ENCODE peak calls at places on chromosomes 7 and 10, in five cellular contexts. J, H, Q, N and M are unnamed samples.

GRCh38 chr7:641269-641671 is 85.2 kb upstream of the DNAAF5 start:
- DNase-seq in J (no peak), H (no peak), Q (no peak), N (peak; percentile 15), M (no peak)

GRCh38 chr10:50623299-50624153 is at the start of gene SGMS1:
- DNase-seq in J (peak; percentile 48), H (peak; percentile 43), Q (peak; percentile 93), N (peak; percentile 92), M (peak; percentile 83)

GRCh38 chr10:87790185-87790584 is 27.8 kb downstream of the ATAD1 start:
- DNase-seq in J (no peak), H (no peak), Q (no peak), N (no peak), M (no peak)

GRCh38 chr10:86100581-86101061 is 266.0 kb downstream of the GRID1 start:
- DNase-seq in J (no peak), H (no peak), Q (no peak), N (peak; percentile 2), M (peak; percentile 56)

GRCh38 chr7:30468041-30468440 is 10.5 kb downstream of the NOD1 start:
- DNase-seq in J (no peak), H (no peak), Q (no peak), N (no peak), M (no peak)

GRCh38 chr7:12967322-12967721 is 279.9 kb downstream of the ARL4A start:
- DNase-seq in J (no peak), H (no peak), Q (no peak), N (no peak), M (no peak)

GRCh38 chr10:87931836-87932230 is 68.4 kb downstream of the PTEN start:
- DNase-seq in J (no peak), H (no peak), Q (no peak), N (no peak), M (no peak)

GRCh38 chr10:21249435-21249834 is 276.0 kb downstream of the SKIDA1 start:
- DNase-seq in J (no peak), H (no peak), Q (no peak), N (no peak), M (no peak)

GRCh38 chr10:3948843-3949242 is 163.8 kb upstream of the KLF6 start:
- DNase-seq in J (no peak), H (no peak), Q (no peak), N (peak; percentile 88), M (peak; percentile 67)

GRCh38 chr10:63478564-63478963 is 12.8 kb upstream of the JMJD1C start:
- DNase-seq in J (no peak), H (no peak), Q (no peak), N (no peak), M (no peak)

GRCh38 chr10:70191906-70192305 is 21.6 kb upstream of the SAR1A start:
- DNase-seq in J (peak; percentile 94), H (no peak), Q (no peak), N (peak; percentile 95), M (no peak)

GRCh38 chr7:39633563-39634550 is 10.5 kb downstream of the RALA start:
- DNase-seq in J (no peak), H (no peak), Q (no peak), N (no peak), M (no peak)

GRCh38 chr10:66322261-66322660 is 603.6 kb upstream of the LRRTM3 start:
- DNase-seq in J (no peak), H (no peak), Q (no peak), N (no peak), M (peak; percentile 17)

GRCh38 chr10:89235073-89235798 is 16.3 kb downstream of the LIPA start:
- DNase-seq in J (peak; percentile 52), H (peak; percentile 23), Q (peak; percentile 87), N (no peak), M (no peak)

GRCh38 chr10:98158576-98158975 is 24.1 kb downstream of the R3HCC1L start:
- DNase-seq in J (no peak), H (no peak), Q (no peak), N (no peak), M (no peak)

GRCh38 chr10:73414230-73414981 is 548 bp upstream of the ANXA7 start:
- DNase-seq in J (no peak), H (no peak), Q (no peak), N (peak; percentile 3), M (peak; percentile 39)

GRCh38 chr7:42661312-42661711 is 250.6 kb downstream of the C7orf25 start:
- DNase-seq in J (peak; percentile 69), H (no peak), Q (no peak), N (peak; percentile 8), M (no peak)

GRCh38 chr7:68425377-68425776 is 1172.9 kb upstream of the AUTS2 start:
- DNase-seq in J (no peak), H (no peak), Q (no peak), N (peak; percentile 8), M (peak; percentile 39)

GRCh38 chr7:100966542-100967291 is 2.6 kb upstream of the MUC12 start:
- DNase-seq in J (no peak), H (no peak), Q (peak; percentile 58), N (no peak), M (no peak)

GRCh38 chr7:3267928-3268690 is 32.9 kb upstream of the SDK1 start:
- DNase-seq in J (no peak), H (no peak), Q (no peak), N (peak; percentile 95), M (no peak)

GRCh38 chr10:58661336-58661735 is 148.7 kb downstream of the BICC1 start:
- DNase-seq in J (no peak), H (no peak), Q (no peak), N (peak; percentile 66), M (no peak)

GRCh38 chr7:156222151-156222550 is 409.9 kb upstream of the SHH start:
- DNase-seq in J (no peak), H (no peak), Q (no peak), N (no peak), M (no peak)

GRCh38 chr7:75849573-75849972 is 29.3 kb upstream of the RHBDD2 start:
- DNase-seq in J (no peak), H (no peak), Q (no peak), N (no peak), M (peak; percentile 13)

GRCh38 chr7:158957921-158958471 is 101.6 kb downstream of the DYNC2I1 start:
- DNase-seq in J (no peak), H (no peak), Q (no peak), N (no peak), M (peak; percentile 90)
- H3K4me3 ChIP-seq in J (no peak overlapping the region), H (no peak overlapping the region), Q (no peak overlapping the region), N (no peak overlapping the region), M (peak overlapping the region; percentile 38)

GRCh38 chr7:29145553-29146081 is 720 bp downstream of the CPVL start:
- DNase-seq in J (no peak), H (no peak), Q (no peak), N (no peak), M (no peak)
- H3K4me3 ChIP-seq in J (no peak overlapping the region), H (peak overlapping the region; percentile 74), Q (peak overlapping the region; percentile 71), N (no peak overlapping the region), M (no peak overlapping the region)

GRCh38 chr10:91627344-91628102 is 5.3 kb downstream of the PPP1R3C start:
- DNase-seq in J (no peak), H (no peak), Q (no peak), N (no peak), M (no peak)
- H3K4me3 ChIP-seq in J (no peak overlapping the region), H (no peak overlapping the region), Q (peak overlapping the region; percentile 70), N (no peak overlapping the region), M (no peak overlapping the region)

GRCh38 chr10:969473-970150 is 18.6 kb upstream of the GTPBP4 start:
- DNase-seq in J (no peak), H (no peak), Q (no peak), N (no peak), M (no peak)
- H3K4me3 ChIP-seq in J (no peak overlapping the region), H (no peak overlapping the region), Q (no peak overlapping the region), N (no peak overlapping the region), M (no peak overlapping the region)

DNA sequence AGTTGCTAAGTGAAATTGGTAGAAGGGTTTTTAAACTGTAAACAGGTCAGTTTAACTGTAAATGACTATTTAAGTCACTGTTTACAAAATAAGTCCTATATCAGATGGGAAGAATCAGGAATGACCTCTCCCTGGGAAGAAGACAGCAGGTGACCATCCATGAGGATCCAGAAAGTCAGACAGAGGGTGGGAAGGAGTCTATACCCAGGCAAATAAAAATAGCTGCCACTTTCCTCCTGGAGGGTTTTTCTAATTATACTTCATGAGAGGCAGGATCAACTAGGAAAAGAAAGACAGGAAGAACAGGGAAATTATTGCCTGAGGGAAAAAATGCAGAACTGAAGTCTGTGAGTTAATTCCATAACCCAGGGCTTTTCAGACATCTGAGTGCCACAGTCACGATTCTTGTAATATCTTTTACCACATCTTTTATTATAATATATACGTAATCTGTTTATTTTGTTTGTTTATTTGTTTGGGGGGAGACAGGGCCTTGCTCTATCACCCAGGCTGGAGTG is 7.0 kb downstream of the DNTT start:
- DNase-seq in J (no peak), H (no peak), Q (no peak), N (no peak), M (no peak)
- H3K4me3 ChIP-seq in J (no peak overlapping the region), H (no peak overlapping the region), Q (no peak overlapping the region), N (no peak overlapping the region), M (no peak overlapping the region)

DNA sequence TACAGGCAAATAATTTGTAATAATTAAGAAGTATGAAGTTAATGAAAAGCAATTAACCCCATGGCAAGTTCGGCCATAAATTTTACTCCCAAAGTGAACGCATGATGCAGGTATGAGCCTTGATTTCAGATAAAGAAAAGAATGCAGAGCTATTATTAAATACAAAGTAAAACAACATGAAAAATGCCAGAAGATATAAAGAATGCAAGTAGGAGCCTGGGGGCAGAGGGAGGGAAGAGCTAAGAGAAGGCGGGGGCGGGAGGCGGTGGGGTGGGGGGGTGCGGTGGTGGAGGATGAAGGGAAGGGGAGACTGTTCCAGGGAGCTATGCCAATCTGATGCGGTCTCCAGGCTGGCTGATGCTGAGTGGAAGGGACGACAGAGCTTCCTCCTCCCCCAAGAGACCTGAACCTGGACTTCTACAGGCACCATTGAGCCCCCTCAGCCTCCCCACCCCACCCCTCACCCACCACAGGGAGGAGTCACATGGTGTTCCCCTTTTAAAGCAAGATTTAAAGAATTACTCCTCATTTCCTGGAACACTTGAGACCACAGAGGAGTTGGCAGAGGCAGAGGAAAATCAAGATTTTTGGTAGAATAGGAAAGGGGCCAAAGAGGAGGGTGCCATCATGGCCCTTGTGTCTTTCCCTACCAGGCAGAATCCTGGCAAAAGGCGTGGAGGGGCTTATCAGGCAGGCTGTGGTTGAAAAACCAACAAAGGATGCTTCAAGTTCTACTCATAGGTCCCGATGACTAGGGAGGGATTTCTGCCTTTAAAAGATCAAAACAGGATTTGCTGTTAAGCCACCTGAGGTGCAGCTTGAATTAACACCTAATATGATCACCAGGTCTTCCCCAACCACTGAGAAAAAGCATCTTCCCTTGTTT is 45.4 kb downstream of the BPGM start:
- DNase-seq in J (peak; percentile 77), H (no peak), Q (no peak), N (peak; percentile 65), M (no peak)
- H3K4me3 ChIP-seq in J (no peak overlapping the region), H (no peak overlapping the region), Q (no peak overlapping the region), N (no peak overlapping the region), M (no peak overlapping the region)

DNA sequence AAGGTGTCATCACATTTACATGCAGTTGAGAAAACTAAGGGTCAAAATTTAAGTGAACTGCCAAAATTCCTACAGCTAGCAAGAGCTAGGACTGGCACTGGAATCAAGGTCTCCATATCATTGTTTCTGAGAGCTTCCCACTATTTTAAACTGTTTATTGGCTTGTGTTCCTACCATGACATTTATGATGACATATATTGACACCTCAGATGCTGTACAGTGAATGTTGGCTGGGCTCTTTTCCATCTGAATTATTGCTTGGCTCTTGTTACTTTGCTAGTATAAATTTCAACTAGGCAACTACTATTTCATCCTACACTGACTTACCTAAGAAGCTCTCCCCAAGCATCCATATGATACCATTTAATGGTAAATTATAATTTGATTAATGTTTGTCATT is 2.0 kb downstream of the THSD7A start:
- DNase-seq in J (no peak), H (no peak), Q (no peak), N (no peak), M (no peak)
- H3K4me3 ChIP-seq in J (no peak overlapping the region), H (no peak overlapping the region), Q (no peak overlapping the region), N (no peak overlapping the region), M (no peak overlapping the region)

GRCh38 chr10:110657968-110658691 is 14.0 kb downstream of the RBM20 start:
- DNase-seq in J (no peak), H (no peak), Q (no peak), N (no peak), M (no peak)
- H3K4me3 ChIP-seq in J (no peak overlapping the region), H (no peak overlapping the region), Q (no peak overlapping the region), N (no peak overlapping the region), M (no peak overlapping the region)